ENCODE peak calls at places on chromosome 2, in nine cellular contexts. X, V, E, I, G, F, D, R and O are unnamed samples.
A peak's percentile ranks its signal among the peaks of the same experiment; 100 is the strongest.

GRCh38 chr2:159454185-159454584 is 162.2 kb downstream of the BAZ2B start:
- DNase-seq in X (peak; percentile 37), V (no peak), E (no peak), I (no peak), G (no peak), F (no peak), D (no peak), R (no peak), O (no peak)

GRCh38 chr2:122210898-122211605 is 455.6 kb downstream of the TSN start:
- DNase-seq in X (no peak), V (no peak), E (no peak), I (no peak), G (no peak), F (no peak), D (no peak), R (no peak), O (no peak)

GRCh38 chr2:54502731-54503130 is 46.6 kb downstream of the SPTBN1 start:
- DNase-seq in X (no peak), V (no peak), E (no peak), I (no peak), G (no peak), F (no peak), D (no peak), R (no peak), O (no peak)

GRCh38 chr2:8515864-8516533 is 165.9 kb upstream of the ID2 start:
- DNase-seq in X (no peak), V (no peak), E (no peak), I (no peak), G (no peak), F (no peak), D (no peak), R (no peak), O (no peak)

GRCh38 chr2:11784747-11785610 is 38.5 kb downstream of the LPIN1 start:
- DNase-seq in X (peak; percentile 63), V (no peak), E (peak; percentile 52), I (no peak), G (peak; percentile 41), F (no peak), D (peak; percentile 15), R (peak; percentile 47), O (peak; percentile 76)

GRCh38 chr2:157777425-157777824 is 98.7 kb downstream of the ACVR1 start:
- DNase-seq in X (peak; percentile 69), V (peak; percentile 34), E (no peak), I (no peak), G (peak; percentile 63), F (no peak), D (no peak), R (peak; percentile 62), O (peak; percentile 69)

GRCh38 chr2:118847447-118848172 is at the start of gene EN1:
- DNase-seq in X (peak; percentile 8), V (no peak), E (no peak), I (no peak), G (no peak), F (no peak), D (no peak), R (no peak), O (peak; percentile 70)

GRCh38 chr2:202072737-202073396 is at the start of gene KIAA2012:
- DNase-seq in X (no peak), V (no peak), E (no peak), I (no peak), G (no peak), F (no peak), D (no peak), R (no peak), O (no peak)

GRCh38 chr2:181203412-181203811 is 223.0 kb downstream of the UBE2E3 start:
- DNase-seq in X (peak; percentile 83), V (no peak), E (no peak), I (no peak), G (no peak), F (no peak), D (no peak), R (no peak), O (no peak)

GRCh38 chr2:46171996-46172546 is 125.1 kb upstream of the EPAS1 start:
- DNase-seq in X (no peak), V (no peak), E (no peak), I (no peak), G (no peak), F (peak; percentile 37), D (no peak), R (no peak), O (no peak)

GRCh38 chr2:24577481-24577880 is 86.4 kb downstream of the NCOA1 start:
- DNase-seq in X (no peak), V (no peak), E (no peak), I (no peak), G (no peak), F (no peak), D (no peak), R (no peak), O (no peak)

GRCh38 chr2:143229952-143230351 is 100.7 kb downstream of the ARHGAP15 start:
- DNase-seq in X (no peak), V (no peak), E (no peak), I (no peak), G (no peak), F (no peak), D (no peak), R (no peak), O (no peak)

GRCh38 chr2:8006626-8007025 is 675.2 kb upstream of the ID2 start:
- DNase-seq in X (no peak), V (no peak), E (no peak), I (no peak), G (no peak), F (no peak), D (no peak), R (no peak), O (no peak)

GRCh38 chr2:187138240-187138639 is 289.3 kb upstream of the ZSWIM2 start:
- DNase-seq in X (peak; percentile 21), V (no peak), E (peak; percentile 36), I (no peak), G (no peak), F (peak; percentile 45), D (no peak), R (no peak), O (peak; percentile 43)

GRCh38 chr2:74457129-74457548 is 1.1 kb upstream of the WBP1 start:
- DNase-seq in X (peak; percentile 31), V (no peak), E (no peak), I (no peak), G (no peak), F (no peak), D (no peak), R (no peak), O (peak; percentile 32)

GRCh38 chr2:124267821-124268220 is 242.7 kb downstream of the CNTNAP5 start:
- DNase-seq in X (peak; percentile 39), V (no peak), E (no peak), I (no peak), G (no peak), F (no peak), D (no peak), R (no peak), O (no peak)

GRCh38 chr2:16729335-16729734 is 63.7 kb upstream of the CYRIA start:
- DNase-seq in X (no peak), V (no peak), E (no peak), I (no peak), G (peak; percentile 27), F (no peak), D (no peak), R (no peak), O (no peak)

GRCh38 chr2:223047260-223047761 is 4.7 kb upstream of the KCNE4 start:
- DNase-seq in X (peak; percentile 97), V (no peak), E (no peak), I (no peak), G (no peak), F (no peak), D (no peak), R (no peak), O (no peak)

GRCh38 chr2:150467641-150467963 is 19.9 kb downstream of the RND3 start:
- DNase-seq in X (no peak), V (no peak), E (no peak), I (no peak), G (no peak), F (no peak), D (no peak), R (no peak), O (no peak)
- TF ChIP-seq POLR2A in X (peak; percentile 47), V (no peak), E (no peak), I (no peak), G (no peak), F (no peak), D (no peak), R (no peak), O (no peak)

DNA sequence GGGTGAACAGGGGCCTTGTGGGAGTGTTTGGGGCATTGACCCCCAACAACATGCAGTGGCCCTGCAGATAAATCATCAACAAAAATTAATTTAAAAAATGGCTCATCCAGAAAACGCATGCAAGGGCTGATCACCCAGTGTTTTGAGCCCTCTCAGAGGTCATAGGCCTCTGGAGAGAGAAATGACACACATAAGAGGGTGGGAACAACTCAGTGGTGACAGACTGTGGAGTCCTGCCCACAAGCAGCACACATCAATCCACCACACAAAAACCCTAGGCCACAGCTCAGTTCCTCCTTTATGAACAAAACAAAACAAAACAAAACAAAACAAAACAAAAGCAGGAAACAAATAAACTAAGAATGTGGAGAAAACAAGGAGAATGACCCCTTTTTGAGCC is 351.7 kb upstream of the SPHKAP start:
- DNase-seq in X (no peak), V (no peak), E (no peak), I (no peak), G (no peak), F (no peak), D (no peak), R (no peak), O (no peak)
- H3K9me3 ChIP-seq in X (peaks cover 5% of the 10 kb centered on the region), V (no peaks in the 10 kb centered on the region), E (peaks cover 2% of the 10 kb centered on the region), I (no peaks in the 10 kb centered on the region), G (no peaks in the 10 kb centered on the region), F (no peaks in the 10 kb centered on the region), D (no peaks in the 10 kb centered on the region), R (peaks cover 11% of the 10 kb centered on the region), O (no peaks in the 10 kb centered on the region)

GRCh38 chr2:144332356-144333143 is 187.4 kb downstream of the ZEB2 start:
- DNase-seq in X (peak; percentile 83), V (peak; percentile 88), E (peak; percentile 91), I (peak; percentile 67), G (peak; percentile 85), F (peak; percentile 92), D (peak; percentile 78), R (peak; percentile 89), O (peak; percentile 86)
- TF ChIP-seq POLR2A in X (peak; percentile 63), V (peak; percentile 51), E (peak; percentile 63), I (peak; percentile 45), G (no peak), F (peak; percentile 62), D (no peak), R (no peak), O (no peak)

GRCh38 chr2:226767056-226767813 is 32.4 kb downstream of the IRS1 start:
- DNase-seq in X (no peak), V (no peak), E (peak; percentile 35), I (no peak), G (no peak), F (no peak), D (no peak), R (peak; percentile 43), O (no peak)
- H3K9me3 ChIP-seq in X (no peaks in the 10 kb centered on the region), V (no peaks in the 10 kb centered on the region), E (no peaks in the 10 kb centered on the region), I (no peaks in the 10 kb centered on the region), G (no peaks in the 10 kb centered on the region), F (no peaks in the 10 kb centered on the region), D (no peaks in the 10 kb centered on the region), R (no peaks in the 10 kb centered on the region), O (no peaks in the 10 kb centered on the region)

GRCh38 chr2:160493227-160494028 is at the start of gene RBMS1:
- DNase-seq in X (peak; percentile 44), V (peak; percentile 70), E (peak; percentile 77), I (peak; percentile 27), G (peak; percentile 79), F (peak; percentile 74), D (peak; percentile 51), R (peak; percentile 54), O (peak; percentile 51)
- TF ChIP-seq POLR2A in X (no peak), V (no peak), E (peak; percentile 42), I (no peak), G (no peak), F (no peak), D (peak; percentile 54), R (no peak), O (no peak)